ENCODE peak calls at places on chromosomes 16 and 17, in ten cellular contexts. M is body of pancreas, E is bronchial epithelial cell, Y is AG09319, V is fibroblast of pulmonary artery, T is transverse colon, A is fibroblast of lung, N is osteocyte, W is HFF-Myc, B is GM06990. F is an unnamed sample.

GRCh38 chr17:49035470-49036269 is 38.5 kb downstream of the IGF2BP1 start:
- DNase-seq in M (peak), E (no peak), Y (no peak), V (peak), T (peak), A (peak), N (no peak), W (no peak), B (peak), F (no peak)

GRCh38 chr17:39139561-39139960 is 11.9 kb downstream of the PLXDC1 start:
- DNase-seq in M (no peak), E (no peak), Y (no peak), V (no peak), T (no peak), A (no peak), N (no peak), W (no peak), B (no peak), F (no peak)

GRCh38 chr17:37614391-37614790 is 5.2 kb upstream of the SYNRG start:
- DNase-seq in M (no peak), E (peak), Y (peak), V (peak), T (no peak), A (peak), N (no peak), W (no peak), B (no peak), F (no peak)

GRCh38 chr16:16067127-16067526 is 117.7 kb downstream of the ABCC1 start:
- DNase-seq in M (peak), E (no peak), Y (no peak), V (no peak), T (peak), A (peak), N (no peak), W (no peak), B (no peak), F (no peak)

GRCh38 chr16:75695708-75696107 is 5.6 kb downstream of the DUXB start:
- DNase-seq in M (no peak), E (no peak), Y (no peak), V (no peak), T (no peak), A (peak), N (no peak), W (no peak), B (no peak), F (no peak)

GRCh38 chr16:89358030-89359005 is 132.0 kb downstream of the ANKRD11 start:
- DNase-seq in M (no peak), E (no peak), Y (no peak), V (no peak), T (peak), A (no peak), N (no peak), W (no peak), B (no peak), F (no peak)

GRCh38 chr17:67458203-67458602 is 81.1 kb downstream of the PITPNC1 start:
- DNase-seq in M (no peak), E (no peak), Y (no peak), V (no peak), T (no peak), A (no peak), N (no peak), W (no peak), B (no peak), F (no peak)

GRCh38 chr17:10042589-10043244 is 137.6 kb upstream of the RCVRN start:
- DNase-seq in M (no peak), E (no peak), Y (no peak), V (peak), T (no peak), A (no peak), N (no peak), W (no peak), B (no peak), F (no peak)

GRCh38 chr16:12289175-12290063 is 312.9 kb downstream of the SNX29 start:
- DNase-seq in M (no peak), E (no peak), Y (no peak), V (no peak), T (peak), A (no peak), N (no peak), W (no peak), B (no peak), F (peak)

GRCh38 chr16:3060339-3061127 is 4.9 kb upstream of the IL32 start:
- DNase-seq in M (no peak), E (no peak), Y (no peak), V (no peak), T (no peak), A (no peak), N (no peak), W (no peak), B (no peak), F (no peak)

GRCh38 chr16:62832214-62832613 is 796.0 kb upstream of the CDH8 start:
- DNase-seq in M (no peak), E (no peak), Y (no peak), V (no peak), T (no peak), A (no peak), N (no peak), W (no peak), B (no peak), F (no peak)

GRCh38 chr17:17090642-17091103 is 48.4 kb downstream of the MPRIP start:
- DNase-seq in M (peak), E (peak), Y (no peak), V (no peak), T (peak), A (no peak), N (no peak), W (no peak), B (no peak), F (no peak)

GRCh38 chr17:19714542-19715411 is 1.6 kb downstream of the SLC47A2 start:
- DNase-seq in M (no peak), E (no peak), Y (no peak), V (no peak), T (no peak), A (no peak), N (no peak), W (no peak), B (no peak), F (no peak)

GRCh38 chr17:19712436-19713004 is 3.9 kb downstream of the SLC47A2 start:
- DNase-seq in M (no peak), E (no peak), Y (no peak), V (no peak), T (no peak), A (no peak), N (no peak), W (no peak), B (no peak), F (no peak)

GRCh38 chr17:19713901-19714361 is 2.5 kb downstream of the SLC47A2 start:
- DNase-seq in M (no peak), E (no peak), Y (no peak), V (no peak), T (no peak), A (no peak), N (no peak), W (no peak), B (no peak), F (no peak)

GRCh38 chr17:19716108-19717030 is at the start of gene SLC47A2:
- DNase-seq in M (no peak), E (no peak), Y (no peak), V (no peak), T (no peak), A (no peak), N (no peak), W (no peak), B (no peak), F (peak)

GRCh38 chr17:19713462-19713861 is 2.9 kb downstream of the SLC47A2 start:
- DNase-seq in M (no peak), E (no peak), Y (no peak), V (no peak), T (no peak), A (no peak), N (no peak), W (no peak), B (no peak), F (no peak)
- TF ChIP-seq CTCF in M (no peak), E (no peak), Y (no peak), V (peak), T (no peak), A (peak), N (no peak), W (peak), B (no peak), F (no peak)

DNA sequence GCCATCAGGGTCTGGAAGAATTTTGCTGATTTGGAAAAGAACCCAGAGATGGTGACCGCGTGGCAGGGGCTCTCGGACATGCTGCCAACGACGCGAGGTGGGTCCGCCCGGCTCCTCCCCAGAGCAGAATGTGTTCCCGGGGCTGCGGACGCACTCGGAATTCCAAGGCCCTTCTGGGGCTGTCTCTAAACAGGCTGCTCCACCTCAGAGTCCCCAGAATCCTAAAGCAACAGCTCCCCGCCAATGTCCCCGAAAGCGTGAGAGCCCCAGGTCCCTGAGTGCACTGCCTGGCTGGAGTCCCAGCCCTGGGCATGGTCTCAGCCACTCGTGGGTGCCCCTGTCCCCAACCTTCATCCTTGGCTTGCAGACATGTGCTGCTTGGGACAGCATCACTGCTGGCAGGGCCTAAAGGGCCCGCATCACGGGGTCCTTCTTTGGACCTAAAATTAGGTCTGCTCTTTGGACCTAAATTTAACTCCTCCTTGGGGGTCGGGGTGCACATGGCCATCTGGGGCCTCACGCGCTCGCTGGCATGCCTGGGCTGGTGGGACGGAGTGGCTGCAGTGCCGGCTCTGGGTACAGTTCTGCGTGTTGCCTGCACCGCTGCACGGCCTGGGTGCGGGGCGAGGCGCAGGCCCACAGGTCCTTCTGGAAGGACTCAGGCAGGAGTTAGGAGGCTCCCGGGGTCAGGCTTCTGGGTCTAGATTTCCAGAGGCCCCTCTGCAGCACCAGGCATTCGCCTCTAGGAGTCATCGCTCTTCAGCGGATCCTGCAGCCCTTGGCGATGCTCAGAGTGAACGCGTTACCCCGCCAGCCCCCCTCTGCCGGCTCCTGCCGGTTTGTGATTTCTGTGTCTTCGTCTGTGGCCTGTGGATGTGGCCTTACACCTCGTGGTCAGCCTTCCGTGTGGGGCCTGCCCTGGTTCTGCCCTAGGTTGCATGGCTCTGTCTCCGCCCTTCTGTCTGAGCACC is 41.9 kb upstream of the CHMP6 start:
- DNase-seq in M (no peak), E (no peak), Y (no peak), V (no peak), T (peak), A (no peak), N (no peak), W (no peak), B (no peak), F (peak)
- TF ChIP-seq CTCF in M (no peak), E (no peak), Y (no peak), V (no peak), T (no peak), A (no peak), N (no peak), W (no peak), B (no peak), F (peak)

DNA sequence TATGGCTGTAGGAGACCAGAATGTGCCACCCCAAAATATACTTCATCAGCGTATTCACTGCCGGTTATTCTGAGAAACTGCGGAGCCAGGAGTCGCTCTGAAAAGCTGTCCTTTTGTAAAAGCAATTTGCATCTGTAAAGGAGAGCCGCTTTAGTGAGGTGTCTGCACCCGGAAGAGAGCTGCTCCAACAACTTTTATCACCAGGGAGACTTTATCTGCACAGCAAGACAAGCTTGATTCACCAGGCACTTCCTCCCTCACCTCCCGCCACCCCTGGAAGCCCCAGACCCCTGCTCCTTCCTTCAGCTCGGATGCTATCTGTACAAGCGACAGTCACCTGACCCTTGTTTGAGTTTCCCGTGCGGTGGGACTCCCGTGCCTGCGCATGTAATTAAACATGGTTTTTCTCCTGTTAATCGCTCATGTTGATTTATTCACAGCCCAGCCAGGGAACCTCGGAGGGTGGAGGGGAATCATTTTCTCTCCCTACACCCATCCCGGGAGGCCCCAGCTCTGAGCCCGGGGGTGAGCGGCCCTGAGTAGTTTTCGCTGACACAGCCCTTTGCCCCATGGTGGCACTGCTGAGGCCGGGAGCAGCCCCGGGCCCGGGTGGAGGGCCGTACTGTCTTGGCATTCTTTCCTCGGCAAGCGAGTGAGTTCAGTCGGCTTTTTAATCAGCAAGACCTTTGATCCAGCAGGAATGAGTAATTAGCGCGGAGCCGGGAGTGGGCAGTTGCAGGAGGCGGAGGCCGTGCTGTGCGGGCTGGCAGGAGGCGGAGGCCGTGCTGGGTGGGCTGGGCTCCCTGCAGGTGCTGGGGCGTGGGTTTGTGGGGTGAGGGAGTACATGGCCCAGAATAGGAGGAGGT is 222.7 kb upstream of the CIBAR2 start:
- DNase-seq in M (peak), E (peak), Y (no peak), V (no peak), T (peak), A (no peak), N (no peak), W (no peak), B (no peak), F (no peak)
- TF ChIP-seq CTCF in M (no peak), E (no peak), Y (no peak), V (no peak), T (no peak), A (no peak), N (no peak), W (no peak), B (no peak), F (no peak)

GRCh38 chr17:14311186-14311705 is 10.4 kb downstream of the HS3ST3B1 start:
- DNase-seq in M (no peak), E (no peak), Y (no peak), V (no peak), T (no peak), A (no peak), N (peak), W (no peak), B (no peak), F (no peak)
- TF ChIP-seq CTCF in M (no peak), E (no peak), Y (no peak), V (no peak), T (no peak), A (no peak), N (no peak), W (no peak), B (no peak), F (no peak)

GRCh38 chr16:14024300-14024699 is 46.8 kb upstream of the MRTFB start:
- DNase-seq in M (no peak), E (no peak), Y (no peak), V (peak), T (no peak), A (peak), N (no peak), W (no peak), B (no peak), F (no peak)
- TF ChIP-seq CTCF in M (no peak), E (no peak), Y (no peak), V (no peak), T (no peak), A (peak), N (peak), W (no peak), B (no peak), F (peak)